ENCODE peak calls at places on chromosomes 7 and 10, in five cellular contexts. J is Peyer's patch; D is right cardiac atrium; E is hepatocyte; U is CD8-positive, alpha-beta memory T cell. Q is an unnamed sample.

GRCh38 chr7:45415265-45415664 is 158.9 kb upstream of the ADCY1 start:
- DNase-seq in J (no peak), U (no peak), D (no peak), E (no peak), Q (no peak)

GRCh38 chr10:118944959-118945622 is 84.4 kb upstream of the NANOS1 start:
- DNase-seq in U (no peak), E (no peak), J (no peak), D (no peak), Q (no peak)

GRCh38 chr10:119353438-119353837 is 146.1 kb downstream of the GRK5 start:
- DNase-seq in U (no peak), D (peak), E (no peak), J (peak), Q (no peak)

GRCh38 chr10:48431871-48432270 is 125.4 kb downstream of the MAPK8 start:
- DNase-seq in J (no peak), D (no peak), E (no peak), U (no peak), Q (no peak)

GRCh38 chr10:132452651-132453469 is 55.9 kb downstream of the PWWP2B start:
- DNase-seq in D (peak), E (peak), J (peak), U (peak), Q (peak)

GRCh38 chr7:55133630-55134392 is 115.0 kb downstream of the EGFR start:
- DNase-seq in D (peak), U (no peak), E (peak), J (no peak), Q (peak)

GRCh38 chr10:72013202-72013945 is 49.2 kb downstream of the CHST3 start:
- DNase-seq in D (peak), J (no peak), E (no peak), U (no peak), Q (peak)

GRCh38 chr7:54888067-54888735 is 129.2 kb upstream of the SEC61G start:
- DNase-seq in E (no peak), U (no peak), J (no peak), D (peak), Q (peak)

GRCh38 chr10:23523251-23523650 is 84.4 kb downstream of the OTUD1 start:
- DNase-seq in D (no peak), U (no peak), J (no peak), E (no peak), Q (no peak)

GRCh38 chr7:69177941-69178494 is 420.3 kb upstream of the AUTS2 start:
- DNase-seq in D (peak), J (no peak), U (no peak), E (no peak), Q (no peak)

DNA sequence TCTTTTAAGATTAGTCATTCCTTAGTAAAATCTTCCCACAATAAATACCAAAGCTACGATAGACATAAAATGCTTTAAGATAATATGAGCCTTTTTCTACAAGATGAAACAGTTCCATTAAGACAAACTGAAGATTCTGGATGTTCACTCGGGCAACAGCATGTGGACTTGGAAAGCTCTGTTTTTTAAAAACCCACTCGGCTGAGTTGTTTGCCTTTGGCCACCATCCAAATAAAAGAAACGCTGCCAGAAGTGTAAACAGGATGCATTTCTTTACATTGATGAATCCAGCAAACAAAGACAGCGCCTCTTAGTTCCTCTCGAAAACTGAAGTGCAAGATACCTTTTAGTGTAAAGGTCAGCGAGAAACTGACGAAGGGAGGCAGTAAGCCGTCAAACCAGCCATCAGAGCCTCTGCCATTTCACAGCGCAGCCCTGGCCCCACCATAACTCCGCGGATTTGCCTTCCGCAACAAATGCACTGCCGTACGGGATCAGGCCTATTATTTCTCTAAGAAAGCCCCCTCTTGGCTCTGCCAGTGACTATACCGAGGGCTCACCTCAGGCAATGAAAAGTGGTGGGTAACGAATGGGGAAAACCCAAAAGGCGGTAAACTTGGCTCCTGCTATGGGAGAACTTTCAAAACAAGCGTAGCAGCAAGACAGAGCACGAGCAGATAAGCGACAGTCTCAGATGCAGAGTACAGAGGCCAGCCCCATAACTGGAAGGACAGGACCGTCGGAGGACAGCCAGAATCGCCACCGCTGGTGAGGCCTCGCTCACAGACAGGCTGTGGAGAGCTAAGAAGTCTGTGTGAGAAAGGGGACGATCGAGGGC is 41.4 kb downstream of the GNA12 start:
- DNase-seq in D (peak), J (no peak), E (peak), U (no peak), Q (no peak)
- H3K4me3 ChIP-seq in D (peak), J (peak), E (no peak), U (no peak), Q (no peak)

GRCh38 chr10:104686829-104687228 is 45.7 kb downstream of the SORCS3 start:
- DNase-seq in E (no peak), U (no peak), J (no peak), D (no peak), Q (no peak)

GRCh38 chr10:104683567-104683966 is 42.5 kb downstream of the SORCS3 start:
- DNase-seq in J (no peak), E (no peak), U (no peak), D (no peak), Q (no peak)

GRCh38 chr10:104678658-104679057 is 37.6 kb downstream of the SORCS3 start:
- DNase-seq in E (no peak), J (no peak), U (no peak), D (no peak), Q (no peak)

GRCh38 chr10:104680467-104681401 is 39.6 kb downstream of the SORCS3 start:
- DNase-seq in U (no peak), J (no peak), D (no peak), E (peak), Q (no peak)

DNA sequence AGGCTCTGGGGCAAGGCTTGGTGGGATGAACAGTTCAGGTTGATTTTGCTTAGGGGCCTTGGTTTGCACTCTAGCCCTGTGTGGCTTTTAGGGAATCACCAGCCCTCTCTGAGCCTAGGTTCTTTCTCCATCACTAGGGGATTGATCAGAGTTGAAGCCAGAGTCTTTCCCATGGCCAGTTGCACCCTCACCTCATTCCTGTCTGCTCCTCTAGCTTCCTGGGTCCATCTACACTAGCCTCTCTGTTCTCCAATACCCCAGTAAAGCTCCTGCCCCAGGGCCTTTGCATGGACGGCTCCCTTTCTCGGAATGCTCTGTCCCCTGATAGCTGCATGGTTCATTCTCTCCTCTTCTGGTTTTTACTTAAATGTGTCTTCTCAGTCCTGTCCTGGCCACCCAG is 40.4 kb downstream of the SORCS3 start:
- DNase-seq in D (no peak), U (no peak), J (no peak), E (no peak), Q (no peak)
- H3K4me3 ChIP-seq in D (peak), U (no peak), J (peak), E (no peak), Q (no peak)

GRCh38 chr10:125035136-125035535 is 93.2 kb downstream of the ZRANB1 start:
- DNase-seq in J (no peak), D (peak), E (no peak), U (no peak), Q (no peak)

GRCh38 chr10:125033146-125033924 is 91.4 kb downstream of the ZRANB1 start:
- DNase-seq in E (no peak), J (no peak), D (peak), U (no peak), Q (no peak)

GRCh38 chr10:125035588-125036298 is 93.8 kb downstream of the ZRANB1 start:
- DNase-seq in U (no peak), D (peak), J (no peak), E (no peak), Q (peak)

GRCh38 chr10:125032474-125032873 is 90.6 kb downstream of the ZRANB1 start:
- DNase-seq in J (no peak), E (no peak), U (no peak), D (peak), Q (no peak)

DNA sequence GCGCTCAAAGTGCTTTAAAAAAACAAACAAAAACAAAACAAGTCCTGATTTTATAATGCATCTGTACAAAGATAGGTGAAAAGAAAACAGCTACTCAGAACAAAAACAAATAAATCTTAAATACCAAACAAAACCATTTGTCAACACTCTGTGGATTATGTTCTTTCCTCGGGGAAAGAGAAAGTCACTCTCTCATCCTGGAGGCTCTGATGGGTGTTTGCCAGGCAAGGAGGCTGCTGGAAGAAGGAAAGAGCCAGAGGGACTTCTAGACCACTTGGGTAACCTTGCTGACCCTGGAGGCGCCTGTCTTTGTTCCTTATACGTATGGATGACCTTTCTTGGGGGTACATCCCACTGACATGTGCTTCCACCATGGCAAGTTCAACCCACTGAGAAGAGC is 92.7 kb downstream of the ZRANB1 start:
- DNase-seq in D (peak), J (no peak), U (no peak), E (no peak), Q (no peak)
- H3K4me3 ChIP-seq in D (no peak), J (no peak), U (no peak), E (no peak), Q (no peak)

DNA sequence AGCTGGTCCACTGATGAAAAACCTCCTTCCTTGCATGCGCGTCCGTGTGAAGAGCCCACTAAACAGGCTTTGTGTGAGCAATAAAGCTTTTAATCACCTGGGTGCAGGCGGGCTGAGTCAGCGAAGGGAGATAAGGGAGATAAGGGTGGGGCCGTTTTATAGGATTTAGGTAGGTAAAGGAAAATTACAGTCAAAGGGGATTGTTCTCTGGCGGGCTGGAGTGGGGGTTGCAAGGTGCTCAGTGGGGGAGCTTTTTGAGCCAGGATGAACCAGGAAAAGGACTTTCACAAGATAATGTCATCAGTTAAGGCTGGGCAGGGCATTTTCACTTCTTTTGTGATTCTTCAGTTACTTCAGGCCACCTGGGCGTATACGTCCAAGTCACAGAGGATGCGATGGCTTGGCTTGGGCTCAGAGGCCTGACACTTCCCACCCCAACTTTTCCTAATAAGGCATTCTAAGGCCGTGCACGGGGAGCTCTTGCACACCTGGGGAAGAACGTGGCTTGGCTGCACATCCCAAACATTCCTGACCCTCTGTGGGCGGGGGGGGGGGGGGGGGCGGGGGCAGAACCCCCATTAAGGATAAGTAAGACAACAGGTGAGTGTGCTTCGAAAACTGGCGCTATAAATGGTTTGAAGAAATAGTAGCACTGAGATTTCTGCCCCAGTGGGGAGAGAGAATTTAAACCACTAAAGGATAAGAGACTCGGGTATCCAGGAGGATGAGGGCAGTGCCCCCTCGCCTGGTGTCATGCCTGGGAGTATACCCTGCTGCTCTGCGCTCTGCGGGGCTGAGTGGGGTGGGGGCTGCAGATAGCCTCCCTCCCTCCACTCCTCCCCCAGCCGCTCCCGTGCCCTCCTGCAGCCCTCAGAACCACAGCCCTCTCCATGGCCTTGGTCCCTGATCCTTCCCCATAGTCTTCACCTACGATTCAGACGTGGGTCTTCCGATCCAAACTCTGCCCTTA is 217.6 kb downstream of the MLLT10 start:
- DNase-seq in U (no peak), J (no peak), E (peak), D (peak), Q (no peak)
- H3K4me3 ChIP-seq in U (no peak), J (no peak), E (no peak), D (no peak), Q (no peak)

GRCh38 chr7:80134536-80135305 is at the start of gene GNAI1:
- DNase-seq in J (peak), U (no peak), E (peak), D (peak), Q (peak)
- H3K4me3 ChIP-seq in J (peak), U (no peak), E (peak), D (peak), Q (peak)

DNA sequence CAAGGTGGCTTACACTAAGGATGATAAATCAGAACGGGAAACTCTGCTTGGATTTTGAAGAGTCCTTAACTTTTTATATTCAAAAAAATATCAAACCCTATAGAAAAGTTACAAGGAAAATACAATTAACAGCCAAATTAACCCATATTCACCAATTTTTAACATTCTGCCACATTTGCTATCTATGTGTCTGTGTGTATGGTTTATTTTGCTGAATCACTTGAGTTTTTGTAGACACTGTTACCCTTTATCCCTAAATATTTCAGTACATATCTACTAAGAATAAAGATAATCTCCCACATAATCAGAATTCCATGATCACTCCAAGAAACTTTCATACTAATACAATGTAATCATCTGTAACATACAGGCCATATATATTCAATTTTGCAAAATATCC is 1.2 kb upstream of the SRPK2 start:
- DNase-seq in U (no peak), E (no peak), J (no peak), D (no peak), Q (no peak)
- H3K4me3 ChIP-seq in U (no peak), E (no peak), J (no peak), D (no peak), Q (no peak)

GRCh38 chr7:100719523-100720319 is 547 bp upstream of the EPO start:
- DNase-seq in J (no peak), E (no peak), D (no peak), U (no peak), Q (no peak)
- H3K4me3 ChIP-seq in J (no peak), E (no peak), D (no peak), U (no peak), Q (no peak)

DNA sequence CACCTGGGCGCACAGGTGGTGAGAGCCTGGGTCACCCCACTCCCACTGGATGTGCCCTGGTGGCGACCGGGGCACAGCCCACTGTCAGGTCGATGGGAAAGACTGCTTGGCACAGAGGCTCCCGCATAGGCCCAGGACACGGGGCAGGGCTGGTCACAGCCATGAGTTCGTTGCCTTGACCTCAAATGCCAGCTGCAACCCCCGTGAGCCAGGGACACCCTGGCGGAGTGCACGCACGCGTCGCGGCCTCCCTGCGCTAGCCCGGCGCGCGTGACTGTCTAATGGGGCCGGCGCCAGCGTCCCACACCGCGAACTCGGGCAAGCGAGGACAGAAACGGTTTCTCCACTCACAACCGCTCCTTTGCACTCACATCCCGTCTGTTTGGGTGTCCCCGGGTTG is 267.4 kb downstream of the USP6NL start:
- DNase-seq in U (no peak), E (no peak), D (no peak), J (no peak), Q (no peak)
- H3K4me3 ChIP-seq in U (no peak), E (no peak), D (no peak), J (no peak), Q (no peak)